ENCODE peak calls at places on chromosome 16, in six cellular contexts. A, L, Z, J, K and D are unnamed samples.

GRCh38 chr16:72537684-72538083 is 365.7 kb upstream of the PMFBP1 start:
- DNase-seq in J (no peak), K (no peak), Z (no peak), A (peak; percentile 56), L (peak; percentile 24), D (peak; percentile 18)

GRCh38 chr16:80509872-80510271 is 30.9 kb upstream of the DYNLRB2 start:
- DNase-seq in A (no peak), Z (no peak), J (no peak), L (no peak), K (no peak), D (no peak)

GRCh38 chr16:96935-97381 is 18.9 kb downstream of the MPG start:
- DNase-seq in J (peak; percentile 84), K (peak; percentile 93), A (peak; percentile 83), Z (peak; percentile 97), L (peak; percentile 97), D (peak; percentile 91)

GRCh38 chr16:71895679-71896385 is 501 bp downstream of the IST1 start:
- DNase-seq in A (peak; percentile 50), Z (no peak), K (no peak), J (peak; percentile 6), L (peak; percentile 57), D (peak; percentile 43)

GRCh38 chr16:27823438-27823820 is 240.1 kb downstream of the GSG1L start:
- DNase-seq in K (no peak), Z (no peak), L (no peak), J (no peak), A (no peak), D (no peak)

GRCh38 chr16:12754824-12755543 is 48.7 kb downstream of the CPPED1 start:
- DNase-seq in L (peak; percentile 7), J (no peak), A (no peak), K (no peak), Z (no peak), D (no peak)

GRCh38 chr16:87361916-87362619 is 21.5 kb downstream of the FBXO31 start:
- DNase-seq in L (no peak), J (no peak), Z (no peak), K (no peak), A (no peak), D (no peak)

GRCh38 chr16:14301150-14302030 is 230.3 kb downstream of the MRTFB start:
- DNase-seq in K (peak; percentile 65), L (peak; percentile 56), Z (no peak), A (no peak), J (no peak), D (peak; percentile 51)

GRCh38 chr16:20971420-20971819 is 70.8 kb downstream of the LYRM1 start:
- DNase-seq in L (no peak), J (no peak), Z (no peak), A (no peak), K (no peak), D (no peak)

GRCh38 chr16:15548482-15548891 is 94.5 kb downstream of the MARF1 start:
- DNase-seq in L (no peak), A (peak; percentile 16), Z (no peak), K (peak; percentile 39), J (no peak), D (no peak)

GRCh38 chr16:88798772-88799455 is 4.7 kb upstream of the CDT1 start:
- DNase-seq in A (no peak), Z (no peak), K (no peak), J (no peak), L (no peak), D (no peak)

GRCh38 chr16:57289391-57290257 is 5.2 kb upstream of the PLLP start:
- DNase-seq in Z (no peak), L (no peak), A (no peak), J (no peak), K (no peak), D (no peak)

GRCh38 chr16:86222541-86222940 is 287.8 kb upstream of the FOXF1 start:
- DNase-seq in L (no peak), Z (no peak), K (peak; percentile 15), J (no peak), A (peak; percentile 84), D (peak; percentile 76)

GRCh38 chr16:58515871-58516767 is 802 bp downstream of the SETD6 start:
- DNase-seq in J (no peak), Z (peak; percentile 71), K (peak; percentile 66), L (peak; percentile 47), A (no peak), D (no peak)

GRCh38 chr16:86984975-86985655 is 332.1 kb downstream of the C16orf95 start:
- DNase-seq in Z (no peak), A (no peak), J (no peak), L (no peak), K (peak; percentile 84), D (peak; percentile 68)

GRCh38 chr16:1429026-1429425 is 1.9 kb upstream of the PERCC1 start:
- DNase-seq in K (no peak), L (no peak), J (no peak), A (no peak), Z (peak; percentile 41), D (no peak)
- H3K4ac ChIP-seq in K (no peak overlapping the region), L (no peak overlapping the region), J (peak overlapping the region; percentile 76), A (no peak overlapping the region), Z (peak overlapping the region; percentile 78), D (no peak overlapping the region)

DNA sequence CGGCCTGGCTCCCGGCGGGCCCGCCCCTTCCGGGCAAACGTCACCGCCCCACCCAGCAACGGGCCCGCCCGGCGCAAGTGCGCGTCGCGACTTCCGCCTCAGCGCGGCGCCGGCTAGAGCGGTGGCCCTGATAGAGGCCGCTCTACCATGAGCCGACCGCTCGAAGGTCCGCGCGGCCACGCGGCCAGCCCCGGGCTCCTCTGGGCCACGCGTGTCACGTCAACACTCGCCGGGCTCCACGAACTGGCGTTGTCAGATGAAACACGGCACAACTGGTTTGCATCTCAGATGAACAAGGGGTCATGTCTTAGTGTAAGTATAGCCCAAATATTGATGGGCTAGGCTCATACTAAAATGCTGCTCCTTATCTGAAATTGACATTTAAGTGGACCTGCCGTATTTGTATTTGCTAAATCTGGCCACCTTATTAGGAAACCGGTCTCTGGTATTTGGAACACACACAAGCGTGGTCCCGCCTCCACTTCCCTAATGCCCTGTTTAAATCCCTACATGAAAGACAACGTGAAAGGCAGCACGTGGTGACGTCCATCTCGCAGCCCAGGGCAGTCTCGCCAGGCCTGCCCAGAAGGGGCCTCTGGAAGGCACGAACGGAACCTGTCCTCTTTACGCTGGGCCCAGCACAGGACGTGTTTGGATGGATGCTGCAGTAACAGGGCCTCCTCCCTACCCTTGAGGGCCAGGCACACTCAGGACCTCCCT is at the start of gene ZNF598:
- DNase-seq in J (peak; percentile 83), A (peak; percentile 84), L (peak; percentile 92), K (peak; percentile 93), Z (peak; percentile 82), D (peak; percentile 88)
- H4K8ac ChIP-seq in J (peak within 1 kb of the TSS; percentile 24), A (peak within 1 kb of the TSS; percentile 99), L (peak within 1 kb of the TSS; percentile 89), K (no peak within 1 kb of the TSS), Z (peak within 1 kb of the TSS; percentile 84), D (peak within 1 kb of the TSS; percentile 98)

GRCh38 chr16:78122774-78123315 is 23.4 kb downstream of the WWOX start:
- DNase-seq in Z (no peak), A (peak; percentile 53), L (peak; percentile 85), K (peak; percentile 59), J (peak; percentile 29), D (peak; percentile 78)
- H3K4me3 ChIP-seq in Z (no peak overlapping the region), A (no peak overlapping the region), L (no peak overlapping the region), K (no peak overlapping the region), J (no peak overlapping the region), D (peak overlapping the region; percentile 15)

DNA sequence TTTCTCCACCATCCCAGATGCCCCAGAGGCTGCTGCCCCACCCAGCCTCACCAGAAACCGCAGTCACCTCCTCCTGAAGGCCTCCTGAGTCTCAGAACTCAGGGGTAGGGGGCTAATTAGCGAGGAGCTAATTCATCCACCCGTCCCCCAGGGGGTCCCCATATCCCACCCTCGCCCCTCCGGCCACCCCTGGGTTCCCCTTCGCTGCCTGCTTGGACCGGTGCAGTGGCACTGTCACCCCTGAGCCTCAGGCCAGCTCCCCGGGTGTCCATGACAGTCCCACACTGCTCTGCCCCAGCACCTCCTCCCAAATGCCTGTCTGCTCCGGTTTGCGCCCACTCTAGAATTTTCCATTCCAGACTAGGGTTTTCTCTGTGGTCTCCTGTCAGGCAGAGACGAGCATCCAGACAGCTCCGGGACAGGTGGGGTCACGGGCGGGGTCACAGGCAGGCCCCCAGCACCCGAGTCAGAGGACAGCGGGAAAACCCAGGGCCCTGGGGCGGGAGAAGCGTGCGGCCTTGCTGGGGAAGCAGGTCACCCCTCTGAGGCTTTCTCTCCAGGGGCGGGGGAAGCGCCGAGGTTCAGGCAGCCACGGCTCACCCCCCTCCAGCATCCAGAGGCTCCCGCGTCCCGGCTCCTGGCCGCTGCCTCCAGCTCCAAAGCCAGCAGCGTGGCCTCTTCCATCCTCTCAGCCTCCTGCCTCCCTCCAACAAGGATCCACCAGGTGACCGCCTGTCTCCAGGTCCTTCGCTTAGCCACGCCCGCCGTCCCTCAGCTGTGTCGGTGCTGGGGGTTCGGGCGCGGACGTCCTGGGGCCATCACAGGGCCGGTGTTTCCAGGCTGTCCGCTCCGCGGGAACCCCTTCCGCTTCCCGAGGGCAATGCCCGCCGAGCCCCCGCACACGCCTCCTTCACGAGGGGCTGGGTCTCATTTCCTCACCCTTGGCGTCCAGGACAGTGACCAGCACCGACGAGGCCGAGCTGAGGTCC is 3.1 kb upstream of the PERCC1 start:
- DNase-seq in L (no peak), J (no peak), A (no peak), K (no peak), Z (peak; percentile 44), D (no peak)
- H3K4ac ChIP-seq in L (no peak overlapping the region), J (peak overlapping the region; percentile 53), A (no peak overlapping the region), K (no peak overlapping the region), Z (peak overlapping the region; percentile 69), D (no peak overlapping the region)

GRCh38 chr16:67226295-67226803 is 581 bp upstream of the TMEM208 start:
- DNase-seq in J (no peak), Z (no peak), A (no peak), K (no peak), L (no peak), D (no peak)

GRCh38 chr16:67228905-67229304 is 2.0 kb downstream of the TMEM208 start:
- DNase-seq in Z (no peak), K (no peak), J (no peak), L (no peak), A (no peak), D (no peak)

GRCh38 chr16:67226804-67227566 is at the start of gene TMEM208:
- DNase-seq in L (peak; percentile 100), A (peak; percentile 98), K (peak; percentile 100), Z (peak; percentile 99), J (peak; percentile 99), D (peak; percentile 99)

GRCh38 chr16:67227567-67227921 is 614 bp downstream of the TMEM208 start:
- DNase-seq in J (no peak), L (no peak), A (no peak), K (no peak), Z (no peak), D (no peak)

DNA sequence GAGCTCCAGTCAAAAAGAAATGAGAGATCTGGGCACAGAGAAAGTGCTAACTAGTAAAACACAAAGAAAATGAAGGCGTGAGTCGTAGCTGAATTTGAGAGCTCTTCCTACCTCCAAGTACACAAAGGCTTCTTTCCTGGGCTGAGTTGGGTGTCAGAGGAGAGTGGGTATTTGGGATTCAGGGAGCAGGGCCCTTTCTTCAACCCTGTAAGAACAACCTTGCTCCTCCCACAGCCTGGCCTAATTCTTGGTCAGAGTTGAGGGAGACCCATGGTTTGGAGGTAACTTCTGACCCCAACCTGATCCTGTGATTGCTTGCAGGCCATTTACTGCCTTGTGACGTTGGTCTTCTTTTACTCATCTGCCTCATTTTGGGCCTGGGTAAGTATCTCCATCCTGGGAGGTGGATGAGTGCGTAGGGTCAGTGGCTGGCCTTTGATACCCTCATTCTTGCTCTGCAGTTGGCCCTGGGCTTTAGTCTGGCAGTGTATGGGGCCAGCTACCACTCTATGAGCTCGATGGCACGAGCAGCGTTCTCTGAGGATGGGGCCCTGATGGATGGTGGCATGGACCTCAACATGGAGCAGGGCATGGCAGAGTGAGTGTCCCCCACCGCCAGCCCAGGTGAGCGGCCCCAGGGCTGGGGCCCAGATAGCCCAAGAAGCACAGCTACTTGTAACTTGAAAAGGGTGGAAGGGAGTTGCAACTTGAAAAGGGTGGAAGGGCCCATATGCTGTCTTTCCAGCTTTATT is 1.3 kb downstream of the TMEM208 start:
- DNase-seq in L (no peak), A (no peak), J (no peak), K (no peak), Z (no peak), D (no peak)
- H4K8ac ChIP-seq in L (peak overlapping the region; percentile 26), A (no peak overlapping the region), J (no peak overlapping the region), K (no peak overlapping the region), Z (peak overlapping the region; percentile 26), D (peak overlapping the region; percentile 38)